ENCODE peak calls at places on chromosomes 4 and X, in seven cellular contexts. K is mesendoderm; T is effector CD4-positive, alpha-beta T cell; D is Right ventricle myocardium superior; B is nucleus accumbens; E is activated T-helper 1 cell treated with anti-CD3 and anti-CD28 coated beads, Interleukin-2, amount 50 U/mL, for 16 hours; I is upper lobe of right lung. N is an unnamed sample.
A peak's percentile ranks its signal among the peaks of the same experiment; 100 is the strongest.

GRCh38 chr4:76984127-76984526 is 34.6 kb downstream of the SEPTIN11 start:
- DNase-seq in B (no peak), K (peak; percentile 49), I (no peak), D (no peak), E (no peak), T (no peak), N (no peak)

GRCh38 chr4:101790521-101791188 is at the start of gene BANK1:
- DNase-seq in D (peak; percentile 64), E (no peak), K (peak; percentile 86), I (peak; percentile 86), T (no peak), B (no peak), N (peak; percentile 84)

GRCh38 chrX:68842781-68843581 is 14.2 kb downstream of the EFNB1 start:
- DNase-seq in I (peak; percentile 66), D (no peak), B (no peak), K (no peak), E (no peak), T (no peak), N (no peak)

GRCh38 chr4:140426610-140427103 is 791 bp downstream of the CLGN start:
- DNase-seq in D (peak; percentile 59), K (peak; percentile 78), T (no peak), I (no peak), E (no peak), B (no peak), N (no peak)

GRCh38 chr4:15883611-15884243 is 54.8 kb downstream of the FGFBP1 start:
- DNase-seq in T (no peak), E (no peak), D (no peak), B (no peak), K (no peak), I (no peak), N (no peak)

GRCh38 chrX:132489256-132490085 is 633 bp upstream of the MBNL3 start:
- DNase-seq in I (peak; percentile 91), K (peak; percentile 53), B (peak; percentile 7), T (peak; percentile 41), E (peak; percentile 29), D (peak; percentile 75), N (peak; percentile 41)

GRCh38 chr4:132893787-132894186 is 255.3 kb upstream of the PCDH10 start:
- DNase-seq in I (no peak), B (no peak), K (no peak), D (no peak), E (no peak), T (no peak), N (no peak)

GRCh38 chr4:113979973-113980615 is 647 bp upstream of the ARSJ start:
- DNase-seq in E (no peak), D (no peak), B (no peak), K (peak; percentile 81), I (no peak), T (no peak), N (no peak)

GRCh38 chrX:9867753-9868152 is 81.5 kb downstream of the SHROOM2 start:
- DNase-seq in T (no peak), E (no peak), B (no peak), K (no peak), D (no peak), I (no peak), N (no peak)

GRCh38 chrX:107440187-107440586 is 9.3 kb upstream of the FRMPD3 start:
- DNase-seq in E (no peak), T (no peak), I (no peak), B (no peak), K (no peak), D (no peak), N (no peak)

GRCh38 chr4:99803702-99804101 is 12.9 kb upstream of the DAPP1 start:
- DNase-seq in K (no peak), B (no peak), D (no peak), E (no peak), I (no peak), T (no peak), N (no peak)

GRCh38 chrX:11109968-11110367 is 1.2 kb upstream of the HCCS start:
- DNase-seq in B (no peak), I (no peak), D (no peak), K (no peak), T (no peak), E (no peak), N (no peak)

GRCh38 chr4:123415977-123416376 is 19.4 kb downstream of the SPRY1 start:
- DNase-seq in B (no peak), D (no peak), E (no peak), T (no peak), I (no peak), K (no peak), N (no peak)

GRCh38 chr4:8505229-8505628 is 64.7 kb downstream of the TRMT44 start:
- DNase-seq in I (no peak), B (no peak), T (no peak), K (no peak), D (no peak), E (no peak), N (no peak)

GRCh38 chrX:1385824-1386223 is 6.1 kb downstream of the SLC25A6 start:
- DNase-seq in T (no peak), K (no peak), E (no peak), D (no peak), I (peak; percentile 58), B (no peak), N (peak; percentile 79)

GRCh38 chr4:4792516-4792915 is 66.9 kb upstream of the MSX1 start:
- DNase-seq in I (no peak), E (no peak), T (no peak), K (no peak), D (no peak), B (no peak), N (no peak)

GRCh38 chrX:39501822-39502221 is 595.9 kb downstream of the BCOR start:
- DNase-seq in D (no peak), B (no peak), T (no peak), K (no peak), I (no peak), E (no peak), N (no peak)

GRCh38 chrX:41733939-41734338 is 10.0 kb downstream of the GPR82 start:
- DNase-seq in K (no peak), I (no peak), T (no peak), D (no peak), E (no peak), B (no peak), N (no peak)

GRCh38 chr4:175054980-175055379 is 136.8 kb downstream of the ADAM29 start:
- DNase-seq in K (peak; percentile 87), B (no peak), D (no peak), T (no peak), E (no peak), I (no peak), N (no peak)

GRCh38 chrX:77776648-77777047 is 9.4 kb downstream of the ATRX start:
- DNase-seq in B (no peak), T (no peak), D (no peak), I (no peak), E (no peak), K (no peak), N (no peak)

GRCh38 chr4:102696763-102697162 is 64.0 kb downstream of the MANBA start:
- DNase-seq in I (no peak), B (no peak), K (no peak), E (no peak), T (no peak), D (no peak), N (no peak)

GRCh38 chr4:82422616-82423015 is 7.6 kb downstream of the HNRNPDL start:
- DNase-seq in B (no peak), D (no peak), I (no peak), T (no peak), K (no peak), E (no peak), N (no peak)

N was measured in lower leg skin.